ENCODE peak calls at places on chromosomes 5 and 9, in five cellular contexts. J is brain microvascular endothelial cell, M is dorsolateral prefrontal cortex, L is body of pancreas, Q is cardiac muscle cell. S is an unnamed sample.

GRCh38 chr9:21831841-21832509 is 29.5 kb downstream of the MTAP start:
- DNase-seq in J (peak), M (no peak), L (no peak), Q (peak), S (peak)

GRCh38 chr9:34047864-34048729 is 590 bp downstream of the UBAP2 start:
- DNase-seq in J (no peak), M (no peak), L (peak), Q (no peak), S (no peak)

GRCh38 chr9:95048225-95049087 is 269.1 kb downstream of the FANCC start:
- DNase-seq in J (no peak), M (no peak), L (peak), Q (peak), S (no peak)

GRCh38 chr9:21744874-21745273 is 57.6 kb upstream of the MTAP start:
- DNase-seq in J (no peak), M (no peak), L (no peak), Q (peak), S (peak)

GRCh38 chr5:87020099-87020934 is 247.4 kb upstream of the RASA1 start:
- DNase-seq in J (no peak), M (peak), L (peak), Q (peak), S (no peak)

GRCh38 chr9:100911273-100911672 is 117.3 kb upstream of the PLPPR1 start:
- DNase-seq in J (no peak), M (no peak), L (no peak), Q (no peak), S (no peak)

GRCh38 chr5:153636713-153637112 is 146.2 kb downstream of the GRIA1 start:
- DNase-seq in J (no peak), M (no peak), L (no peak), Q (no peak), S (no peak)

GRCh38 chr9:90032296-90033029 is 427.7 kb downstream of the GADD45G start:
- DNase-seq in J (no peak), M (no peak), L (no peak), Q (no peak), S (no peak)

GRCh38 chr5:174951151-174951780 is 226.9 kb downstream of the MSX2 start:
- DNase-seq in J (peak), M (peak), L (peak), Q (peak), S (peak)

GRCh38 chr5:171438753-171439152 is 19.3 kb downstream of the FGF18 start:
- DNase-seq in J (no peak), M (no peak), L (no peak), Q (no peak), S (no peak)

GRCh38 chr5:153632748-153633290 is 142.3 kb downstream of the GRIA1 start:
- DNase-seq in J (no peak), M (no peak), L (no peak), Q (peak), S (no peak)

GRCh38 chr9:131601683-131602181 is 56.4 kb downstream of the PRRT1B start:
- DNase-seq in J (no peak), M (no peak), L (no peak), Q (no peak), S (no peak)

GRCh38 chr9:93663877-93664548 is 87.6 kb downstream of the PHF2 start:
- DNase-seq in J (no peak), M (peak), L (no peak), Q (no peak), S (no peak)

GRCh38 chr5:54249210-54250028 is 61.0 kb downstream of the ARL15 start:
- DNase-seq in J (peak), M (no peak), L (peak), Q (no peak), S (peak)

GRCh38 chr9:76181781-76182180 is 212.4 kb downstream of the RFK start:
- DNase-seq in J (no peak), M (no peak), L (no peak), Q (no peak), S (no peak)

GRCh38 chr9:125409637-125410521 is 148.3 kb downstream of the GAPVD1 start:
- DNase-seq in J (peak), M (no peak), L (no peak), Q (no peak), S (no peak)

GRCh38 chr9:125409217-125409636 is 147.6 kb downstream of the GAPVD1 start:
- DNase-seq in J (no peak), M (no peak), L (no peak), Q (no peak), S (no peak)

GRCh38 chr9:125412166-125412565 is 150.5 kb downstream of the GAPVD1 start:
- DNase-seq in J (no peak), M (no peak), L (no peak), Q (no peak), S (no peak)

GRCh38 chr9:125410522-125410894 is 148.9 kb downstream of the GAPVD1 start:
- DNase-seq in J (no peak), M (no peak), L (no peak), Q (no peak), S (no peak)

GRCh38 chr9:125411171-125411756 is 149.6 kb downstream of the GAPVD1 start:
- DNase-seq in J (no peak), M (no peak), L (no peak), Q (no peak), S (no peak)
- H3K4me3 ChIP-seq in J (no peak), M (peak), L (no peak), Q (no peak), S (no peak)

GRCh38 chr9:72315089-72315509 is 49.9 kb downstream of the ZFAND5 start:
- DNase-seq in J (no peak), M (no peak), L (peak), Q (peak), S (peak)
- H3K4me3 ChIP-seq in J (no peak), M (peak), L (no peak), Q (no peak), S (no peak)

DNA sequence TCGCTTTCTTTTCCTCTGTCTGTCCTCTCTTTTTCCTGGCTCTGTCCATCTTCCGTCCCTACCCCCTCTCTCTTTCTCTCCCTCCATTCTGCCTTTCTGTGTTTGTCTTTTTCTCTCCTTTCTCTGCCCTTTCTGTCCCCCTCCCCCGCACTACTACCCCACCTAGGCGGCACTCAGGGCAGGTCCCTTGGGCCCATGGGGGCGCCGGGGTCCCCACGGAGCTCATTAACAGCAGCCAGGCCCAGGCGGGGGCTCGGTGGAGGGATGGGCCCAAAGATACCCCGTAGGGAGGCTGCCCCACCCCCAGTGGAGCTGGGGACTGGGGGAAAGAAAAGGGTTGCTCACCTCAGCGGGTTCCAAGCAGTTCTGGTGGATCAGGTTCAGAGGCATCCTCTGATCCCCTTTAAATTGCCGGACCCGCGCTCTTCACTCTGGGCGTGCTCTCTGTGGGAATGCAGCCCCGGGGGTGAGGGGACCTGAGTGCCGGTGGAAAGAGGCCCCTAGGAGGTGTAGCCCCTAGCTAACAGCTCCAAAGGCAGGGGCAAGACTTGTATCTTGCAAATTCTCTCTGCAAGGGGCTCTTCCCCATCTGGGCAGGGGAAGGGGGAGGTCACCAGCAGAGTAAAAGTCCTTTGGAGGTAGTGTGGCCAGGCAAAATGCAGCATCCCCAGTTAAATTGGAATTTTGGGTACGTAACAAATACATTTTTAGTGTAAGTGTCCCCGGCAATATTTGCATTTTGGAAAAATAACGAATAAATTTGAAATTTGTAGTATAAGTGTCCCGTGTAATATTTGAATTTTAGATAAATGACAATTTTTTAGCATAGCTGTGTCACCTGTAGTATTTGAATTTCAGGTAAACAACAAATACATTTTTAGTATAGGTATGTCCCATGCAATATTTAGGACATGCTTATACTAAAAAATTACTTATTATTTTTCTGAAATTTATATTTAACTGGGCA is 7.4 kb downstream of the LHX2 start:
- DNase-seq in J (no peak), M (no peak), L (no peak), Q (no peak), S (no peak)
- H3K4me3 ChIP-seq in J (no peak), M (peak), L (no peak), Q (no peak), S (no peak)

GRCh38 chr5:177507165-177507564 is 2.5 kb downstream of the DOK3 start:
- DNase-seq in J (peak), M (no peak), L (no peak), Q (no peak), S (no peak)
- H3K4me3 ChIP-seq in J (no peak), M (no peak), L (no peak), Q (no peak), S (no peak)

GRCh38 chr5:150561571-150562295 is 53.8 kb downstream of the NDST1 start:
- DNase-seq in J (no peak), M (no peak), L (no peak), Q (no peak), S (no peak)
- H3K4me3 ChIP-seq in J (no peak), M (no peak), L (no peak), Q (no peak), S (no peak)